ENCODE peak calls at places on chromosomes 7 and 10, in four cellular contexts. N is vagina, R is adrenal gland, B is heart left ventricle. Q is an unnamed sample.

GRCh38 chr10:106557951-106558733 is 606.4 kb downstream of the SORCS1 start:
- DNase-seq in R (no peak), B (no peak), N (no peak), Q (no peak)

GRCh38 chr7:78020131-78020873 is 221.7 kb downstream of the PHTF2 start:
- DNase-seq in R (peak; percentile 74), B (no peak), N (no peak), Q (peak; percentile 75)

GRCh38 chr7:30810986-30811385 is 39.8 kb downstream of the MINDY4 start:
- DNase-seq in B (no peak), R (no peak), N (no peak), Q (no peak)

GRCh38 chr7:64625114-64626082 is 40.5 kb upstream of the ZNF107 start:
- DNase-seq in N (no peak), B (no peak), R (no peak), Q (no peak)

GRCh38 chr7:79451580-79451979 is 1.9 kb downstream of the MAGI2 start:
- DNase-seq in R (no peak), N (no peak), B (no peak), Q (no peak)

GRCh38 chr10:18767981-18768380 is 108.8 kb downstream of the ARL5B start:
- DNase-seq in B (no peak), R (no peak), N (no peak), Q (no peak)

GRCh38 chr7:129257168-129257567 is 32.3 kb downstream of the AHCYL2 start:
- DNase-seq in R (no peak), N (no peak), B (no peak), Q (no peak)

GRCh38 chr10:119396709-119397071 is 145.8 kb downstream of the RGS10 start:
- DNase-seq in R (no peak), B (no peak), N (no peak), Q (no peak)

DNA sequence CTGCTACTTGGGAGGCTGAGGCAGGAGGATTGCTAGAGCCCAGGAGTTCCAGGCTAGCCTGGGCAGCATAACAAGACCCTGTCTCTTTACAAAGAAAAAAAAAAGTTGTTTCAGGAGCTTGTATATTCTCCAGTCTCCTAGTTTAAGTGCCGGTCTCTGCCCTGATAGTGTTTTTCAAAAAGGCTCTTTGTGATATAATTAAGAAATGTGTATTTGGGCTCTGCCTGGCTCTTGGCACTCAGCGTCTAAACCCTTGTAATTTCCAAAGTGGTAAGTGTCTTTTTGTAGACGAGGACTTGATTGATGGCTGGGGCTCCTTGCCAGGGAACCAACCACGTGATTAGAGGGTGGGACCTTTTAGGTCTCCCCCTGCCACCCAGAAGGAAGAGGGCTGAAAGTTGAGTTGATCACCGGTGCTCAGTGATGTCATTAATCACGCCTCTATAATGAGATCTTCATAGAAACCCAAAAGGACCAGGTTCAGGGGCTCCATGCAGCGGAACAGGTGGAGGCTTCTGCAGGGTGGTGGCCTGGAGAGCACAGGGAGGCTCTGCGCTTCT is 4.4 kb downstream of the EIF3B start:
- DNase-seq in B (no peak), R (no peak), N (no peak), Q (no peak)
- H3K4me1 ChIP-seq in B (peaks cover 49% of the 10 kb centered on the region), R (peaks cover 48% of the 10 kb centered on the region), N (peaks cover 61% of the 10 kb centered on the region), Q (no peaks in the 10 kb centered on the region)

GRCh38 chr10:79058899-79059771 is 9.6 kb upstream of the ZMIZ1 start:
- DNase-seq in R (peak; percentile 4), N (no peak), B (peak; percentile 20), Q (no peak)
- H3K4me3 ChIP-seq in R (no peak overlapping the region), N (no peak overlapping the region), B (no peak overlapping the region), Q (no peak overlapping the region)

DNA sequence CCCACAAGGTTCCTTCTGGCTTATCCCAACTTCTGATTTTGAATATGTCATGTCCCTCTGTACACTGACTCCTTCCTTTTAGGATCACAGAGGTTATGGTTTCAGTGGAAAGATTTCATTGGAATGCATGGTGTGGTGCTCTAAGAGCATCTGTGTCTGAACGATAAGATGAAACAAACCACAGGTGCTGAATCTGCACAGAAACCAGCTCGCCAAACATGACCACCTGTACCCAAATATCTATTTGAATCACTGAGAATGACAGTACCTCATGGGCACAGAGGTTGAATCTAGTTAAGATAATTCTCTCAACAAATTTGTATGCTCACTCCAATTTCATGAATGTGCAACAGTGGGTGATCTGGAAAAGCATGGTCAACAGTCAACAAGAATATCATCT is 105.3 kb downstream of the DGKI start:
- DNase-seq in N (no peak), B (no peak), R (no peak), Q (no peak)
- TF ChIP-seq POLR2A in N (no peak), B (no peak), R (no peak), Q (no peak)

DNA sequence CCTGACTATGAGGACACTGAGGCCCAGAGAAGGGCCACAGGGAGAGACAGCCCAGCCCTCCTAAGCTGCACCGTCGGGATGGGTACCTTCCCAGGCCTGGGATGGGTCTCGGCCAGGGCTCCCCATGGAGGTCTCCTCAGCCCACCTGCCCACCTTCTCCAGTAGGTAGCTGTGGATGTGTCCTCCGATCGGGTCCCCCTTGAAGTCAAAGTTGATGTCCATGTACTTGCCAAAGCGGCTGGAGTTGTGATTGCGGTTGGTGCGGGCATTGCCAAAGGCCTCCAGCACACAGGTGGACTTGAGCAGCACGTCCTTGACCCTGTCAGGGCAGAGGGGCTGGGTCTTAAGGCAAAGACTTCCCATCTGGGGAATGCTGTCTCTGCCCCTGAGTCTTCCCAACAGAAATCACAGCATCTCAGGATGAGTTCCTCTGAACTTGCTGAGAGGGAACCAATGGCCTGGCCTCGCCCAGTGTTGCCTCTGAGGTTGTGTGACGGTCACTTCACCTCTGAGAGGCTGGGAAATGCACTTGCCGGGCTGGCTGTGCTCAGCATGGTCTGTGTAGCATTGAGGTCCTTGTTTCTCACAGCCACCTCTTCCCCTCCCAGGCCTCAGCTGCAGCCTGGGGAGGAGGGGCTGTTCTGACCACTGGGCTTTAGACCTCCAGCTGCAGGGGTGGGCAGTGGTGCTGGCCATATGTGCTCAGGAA is 3.3 kb downstream of the MYO1G start:
- DNase-seq in B (no peak), R (no peak), N (no peak), Q (no peak)
- H3K4me1 ChIP-seq in B (peaks cover 12% of the 10 kb centered on the region), R (no peaks in the 10 kb centered on the region), N (peaks cover 18% of the 10 kb centered on the region), Q (no peaks in the 10 kb centered on the region)

DNA sequence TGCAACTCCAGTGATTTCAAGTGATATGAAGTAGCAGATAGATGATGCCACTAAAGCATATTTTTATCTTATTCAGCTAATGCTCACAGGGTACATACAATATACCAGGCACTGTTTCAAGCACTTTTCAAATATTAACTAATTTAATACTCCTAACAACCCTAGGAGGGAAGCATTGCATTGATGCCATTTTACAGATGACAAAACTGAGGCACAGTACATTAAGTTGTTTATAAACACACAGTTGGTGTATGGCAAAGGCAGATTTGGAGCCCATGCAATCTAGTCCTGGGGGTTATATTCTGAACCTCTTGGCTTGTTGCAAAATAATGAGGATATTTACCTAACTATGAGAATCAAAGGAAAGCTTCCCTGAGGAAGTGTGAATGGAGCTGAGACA is 371.0 kb downstream of the SFMBT2 start:
- DNase-seq in N (no peak), B (no peak), R (no peak), Q (no peak)
- H3K4me3 ChIP-seq in N (no peak overlapping the region), B (no peak overlapping the region), R (no peak overlapping the region), Q (no peak overlapping the region)

DNA sequence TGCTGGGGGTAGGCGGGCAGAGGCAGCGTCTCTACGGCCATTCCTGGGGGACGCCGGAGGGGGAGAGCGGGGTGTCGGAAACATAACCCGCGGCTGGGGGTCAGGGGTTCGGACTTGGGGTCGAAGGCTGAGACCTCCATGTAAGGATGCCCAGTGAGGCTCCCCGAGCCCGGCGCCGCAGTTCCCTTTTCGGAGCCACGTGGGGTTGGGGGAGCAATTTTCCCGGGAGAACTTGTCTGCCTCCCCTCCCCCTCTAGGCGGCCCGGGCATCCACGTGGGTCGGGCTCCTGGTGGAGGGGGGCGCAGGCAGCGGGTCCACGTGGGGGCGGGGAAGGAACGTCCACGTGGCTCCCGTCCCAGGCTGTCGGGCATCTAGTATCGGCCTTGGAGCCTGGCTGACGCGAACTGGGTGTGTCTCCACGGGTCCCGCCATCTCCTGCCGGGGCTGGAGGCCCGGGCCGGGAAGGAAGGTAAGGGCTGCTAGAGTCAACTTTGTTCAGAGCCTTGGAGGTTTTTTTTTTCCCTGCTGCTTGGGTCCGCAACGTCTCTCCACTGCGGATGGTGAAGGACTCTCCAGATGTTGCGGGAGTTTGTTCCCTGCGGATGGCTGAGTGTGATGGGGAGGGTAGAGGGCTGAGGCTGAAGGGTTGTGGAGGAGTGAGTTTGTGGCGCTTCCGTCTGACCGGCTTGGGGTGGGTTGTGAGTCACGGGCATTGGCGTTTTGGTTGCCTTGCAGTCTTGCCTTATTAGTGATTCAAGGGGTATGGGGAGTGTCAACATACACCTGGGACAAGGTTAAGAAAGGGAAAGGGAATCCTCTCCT is 744 bp downstream of the PPRC1 start:
- DNase-seq in N (no peak), R (peak; percentile 88), B (peak; percentile 84), Q (peak; percentile 51)
- TF ChIP-seq POLR2A in N (no peak), R (no peak), B (no peak), Q (no peak)

GRCh38 chr7:74583630-74584029 is 73.9 kb upstream of the GTF2I start:
- DNase-seq in N (no peak), R (no peak), B (no peak), Q (no peak)
- H3K4me1 ChIP-seq in N (peaks cover 35% of the 10 kb centered on the region), R (peaks cover 33% of the 10 kb centered on the region), B (peaks cover 24% of the 10 kb centered on the region), Q (no peaks in the 10 kb centered on the region)

GRCh38 chr10:6212266-6212640 is 9.5 kb downstream of the PFKFB3 start:
- DNase-seq in N (no peak), R (no peak), B (no peak), Q (no peak)

GRCh38 chr10:6211341-6212265 is 8.9 kb downstream of the PFKFB3 start:
- DNase-seq in R (no peak), N (no peak), B (no peak), Q (no peak)

GRCh38 chr10:6213257-6213905 is 10.6 kb downstream of the PFKFB3 start:
- DNase-seq in R (no peak), N (no peak), B (no peak), Q (no peak)

GRCh38 chr10:6213908-6214307 is 11.2 kb downstream of the PFKFB3 start:
- DNase-seq in R (no peak), N (no peak), B (no peak), Q (no peak)

DNA sequence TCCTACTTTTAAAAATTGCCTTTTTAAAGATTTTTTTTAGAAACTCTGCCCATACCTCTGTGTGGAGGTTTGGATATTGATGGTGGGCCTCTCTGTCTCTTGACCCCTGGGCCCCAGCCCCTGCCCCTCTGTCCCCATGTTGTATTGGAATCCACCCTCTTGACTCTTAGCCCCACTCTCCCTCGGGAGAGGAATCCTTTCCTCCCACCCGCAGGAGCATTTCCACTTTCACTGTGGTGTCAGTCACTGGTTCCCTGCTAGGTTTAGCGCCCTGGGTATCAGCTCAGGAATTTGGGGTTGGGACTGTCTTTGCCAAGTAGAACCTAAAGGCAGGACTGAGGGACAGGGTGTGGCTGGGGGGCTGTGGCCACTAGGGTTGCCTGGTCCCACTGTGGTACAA is 10.1 kb downstream of the PFKFB3 start:
- DNase-seq in B (no peak), N (no peak), R (no peak), Q (no peak)
- H3K4me3 ChIP-seq in B (no peak overlapping the region), N (no peak overlapping the region), R (no peak overlapping the region), Q (no peak overlapping the region)

Q was measured in prostate gland.